ENCODE peak calls at places on chromosomes 4 and X, in nine cellular contexts. U, Y, S, O, D, J, C, P and H are unnamed samples. For H3K4me1, the result is how much of the 10 kb centered on the place peaks cover.

GRCh38 chr4:23324291-23324690 is 565.6 kb downstream of the PPARGC1A start:
- DNase-seq in U (no peak), Y (no peak), S (no peak), O (no peak), D (no peak), J (peak), C (no peak), P (peak), H (no peak)

GRCh38 chr4:144557404-144557803 is 88.6 kb upstream of the HHIP start:
- DNase-seq in U (no peak), Y (no peak), S (no peak), O (no peak), D (no peak), J (no peak), C (peak), P (no peak), H (no peak)

GRCh38 chr4:4416981-4417380 is 30.1 kb downstream of the NSG1 start:
- DNase-seq in U (peak), Y (no peak), S (peak), O (no peak), D (peak), J (no peak), C (no peak), P (no peak), H (no peak)

GRCh38 chr4:89837385-89837995 is 529 bp upstream of the SNCA start:
- DNase-seq in U (no peak), Y (no peak), S (no peak), O (peak), D (no peak), J (peak), C (peak), P (peak), H (no peak)

GRCh38 chr4:17468638-17469221 is 43.2 kb downstream of the QDPR start:
- DNase-seq in U (no peak), Y (no peak), S (no peak), O (peak), D (no peak), J (peak), C (peak), P (no peak), H (no peak)

GRCh38 chr4:8238061-8238511 is 31.5 kb upstream of the HTRA3 start:
- DNase-seq in U (no peak), Y (no peak), S (no peak), O (no peak), D (no peak), J (no peak), C (peak), P (peak), H (peak)

GRCh38 chrX:155027509-155028066 is 944 bp downstream of the FUNDC2 start:
- DNase-seq in U (no peak), Y (peak), S (no peak), O (no peak), D (peak), J (peak), C (peak), P (peak), H (no peak)

GRCh38 chr4:179989975-179990374 is 2253.2 kb upstream of the TENM3 start:
- DNase-seq in U (no peak), Y (no peak), S (no peak), O (no peak), D (no peak), J (no peak), C (no peak), P (no peak), H (no peak)

GRCh38 chr4:24910504-24910903 is 2.3 kb downstream of the CCDC149 start:
- DNase-seq in U (no peak), Y (no peak), S (no peak), O (no peak), D (no peak), J (no peak), C (peak), P (no peak), H (no peak)

GRCh38 chrX:145394344-145394743 is 147.0 kb downstream of the SPANXN1 start:
- DNase-seq in U (no peak), Y (no peak), S (no peak), O (no peak), D (no peak), J (no peak), C (no peak), P (no peak), H (no peak)

GRCh38 chr4:137755033-137755471 is 222.8 kb upstream of the PCDH18 start:
- DNase-seq in U (no peak), Y (no peak), S (no peak), O (no peak), D (no peak), J (peak), C (peak), P (peak), H (no peak)

GRCh38 chrX:108134724-108135123 is 43.1 kb downstream of the ATG4A start:
- DNase-seq in U (no peak), Y (no peak), S (no peak), O (no peak), D (no peak), J (no peak), C (no peak), P (no peak), H (no peak)

GRCh38 chrX:56281789-56282188 is 49.6 kb downstream of the KLF8 start:
- DNase-seq in U (no peak), Y (peak), S (no peak), O (no peak), D (no peak), J (peak), C (peak), P (peak), H (no peak)

GRCh38 chrX:74242050-74242449 is 61.9 kb upstream of the ZCCHC13 start:
- DNase-seq in U (no peak), Y (no peak), S (no peak), O (no peak), D (no peak), J (peak), C (peak), P (peak), H (no peak)

GRCh38 chr4:186820371-186820990 is 96.8 kb upstream of the FAT1 start:
- DNase-seq in U (no peak), Y (no peak), S (no peak), O (no peak), D (no peak), J (peak), C (peak), P (no peak), H (peak)

GRCh38 chr4:1563241-1563640 is 120.9 kb downstream of the FAM53A start:
- DNase-seq in U (no peak), Y (no peak), S (no peak), O (no peak), D (no peak), J (no peak), C (no peak), P (no peak), H (peak)

GRCh38 chrX:140504371-140505324 is at the start of gene SOX3:
- DNase-seq in U (no peak), Y (no peak), S (no peak), O (no peak), D (no peak), J (no peak), C (no peak), P (no peak), H (no peak)

GRCh38 chr4:19009886-19010285 is 988.3 kb upstream of the LCORL start:
- DNase-seq in U (no peak), Y (no peak), S (no peak), O (no peak), D (no peak), J (no peak), C (no peak), P (no peak), H (no peak)

GRCh38 chr4:151356510-151356909 is 31.1 kb upstream of the SH3D19 start:
- DNase-seq in U (no peak), Y (no peak), S (no peak), O (no peak), D (no peak), J (peak), C (no peak), P (peak), H (no peak)

GRCh38 chr4:81565137-81565870 is 93.6 kb upstream of the RASGEF1B start:
- DNase-seq in U (peak), Y (no peak), S (no peak), O (no peak), D (peak), J (peak), C (peak), P (no peak), H (peak)

GRCh38 chrX:12970691-12971202 is 4.2 kb upstream of the TMSB4X start:
- DNase-seq in U (no peak), Y (peak), S (no peak), O (no peak), D (peak), J (peak), C (no peak), P (no peak), H (no peak)

GRCh38 chr4:152038238-152038637 is 277.4 kb upstream of the GATB start:
- DNase-seq in U (no peak), Y (no peak), S (no peak), O (no peak), D (no peak), J (peak), C (no peak), P (peak), H (no peak)

GRCh38 chrX:110180176-110180927 is 137.5 kb downstream of the AMMECR1 start:
- DNase-seq in U (no peak), Y (no peak), S (peak), O (peak), D (no peak), J (peak), C (peak), P (peak), H (no peak)

GRCh38 chrX:3371163-3371562 is 24.7 kb upstream of the MXRA5 start:
- DNase-seq in U (no peak), Y (no peak), S (no peak), O (no peak), D (no peak), J (no peak), C (no peak), P (peak), H (no peak)

GRCh38 chr4:140243345-140243753 is 89.4 kb upstream of the MAML3 start:
- DNase-seq in U (no peak), Y (no peak), S (no peak), O (no peak), D (no peak), J (no peak), C (no peak), P (no peak), H (no peak)

GRCh38 chr4:36255575-36255974 is 11.3 kb upstream of the ARAP2 start:
- DNase-seq in U (no peak), Y (peak), S (no peak), O (no peak), D (no peak), J (no peak), C (no peak), P (no peak), H (no peak)

GRCh38 chrX:73577368-73577767 is 14.4 kb downstream of the CHIC1 start:
- DNase-seq in U (no peak), Y (no peak), S (peak), O (no peak), D (no peak), J (peak), C (peak), P (peak), H (no peak)

GRCh38 chr4:184477201-184477999 is 3.0 kb upstream of the IRF2 start:
- DNase-seq in U (no peak), Y (no peak), S (no peak), O (no peak), D (no peak), J (no peak), C (no peak), P (no peak), H (no peak)

GRCh38 chr4:109994415-109994827 is 81.7 kb downstream of the EGF start:
- DNase-seq in U (no peak), Y (no peak), S (no peak), O (no peak), D (no peak), J (no peak), C (no peak), P (no peak), H (no peak)

GRCh38 chr4:40334591-40335507 is at the start of gene CHRNA9:
- DNase-seq in U (no peak), Y (no peak), S (no peak), O (no peak), D (no peak), J (no peak), C (no peak), P (no peak), H (no peak)

GRCh38 chr4:97496298-97496873 is 646.9 kb downstream of the STPG2 start:
- DNase-seq in U (no peak), Y (no peak), S (no peak), O (no peak), D (no peak), J (no peak), C (no peak), P (peak), H (no peak)

GRCh38 chr4:61201562-61202099 is 1.5 kb downstream of the ADGRL3 start:
- DNase-seq in U (peak), Y (no peak), S (no peak), O (peak), D (no peak), J (peak), C (peak), P (peak), H (peak)

GRCh38 chrX:119734897-119735339 is 23.5 kb upstream of the SOWAHD start:
- DNase-seq in U (peak), Y (no peak), S (no peak), O (peak), D (peak), J (no peak), C (no peak), P (no peak), H (peak)

GRCh38 chr4:55398461-55398860 is 2.7 kb downstream of the TMEM165 start:
- DNase-seq in U (no peak), Y (no peak), S (no peak), O (no peak), D (no peak), J (peak), C (peak), P (peak), H (no peak)

GRCh38 chr4:24551492-24552330 is 32.6 kb downstream of the DHX15 start:
- DNase-seq in U (no peak), Y (no peak), S (no peak), O (no peak), D (no peak), J (peak), C (peak), P (no peak), H (no peak)

DNA sequence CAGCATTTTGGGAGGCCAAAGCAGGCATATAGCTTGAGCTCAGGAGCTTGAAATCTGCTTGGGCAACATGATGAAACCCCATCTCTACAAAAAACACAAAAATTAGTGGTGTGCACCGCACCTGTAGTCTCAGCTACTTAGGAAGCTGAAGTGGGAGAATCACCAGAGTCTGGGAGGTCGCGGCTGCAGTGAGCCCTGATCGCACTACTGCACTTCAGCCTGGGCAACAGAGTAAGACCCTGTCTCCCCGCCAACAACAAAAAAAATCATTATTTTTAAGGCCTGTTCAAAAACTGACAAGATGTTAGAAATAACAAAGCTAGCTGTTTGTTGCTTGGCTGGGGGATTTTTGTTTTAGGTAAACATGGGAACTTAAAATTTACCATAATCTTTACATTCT is 5.1 kb downstream of the YTHDC1 start:
- DNase-seq in U (no peak), Y (no peak), S (no peak), O (no peak), D (no peak), J (no peak), C (no peak), P (no peak), H (no peak)
- H3K4me1 ChIP-seq in U (under half), Y (half or more), S (under half), O (under half), D (under half), J (under half), C (under half), P (under half), H (under half)

DNA sequence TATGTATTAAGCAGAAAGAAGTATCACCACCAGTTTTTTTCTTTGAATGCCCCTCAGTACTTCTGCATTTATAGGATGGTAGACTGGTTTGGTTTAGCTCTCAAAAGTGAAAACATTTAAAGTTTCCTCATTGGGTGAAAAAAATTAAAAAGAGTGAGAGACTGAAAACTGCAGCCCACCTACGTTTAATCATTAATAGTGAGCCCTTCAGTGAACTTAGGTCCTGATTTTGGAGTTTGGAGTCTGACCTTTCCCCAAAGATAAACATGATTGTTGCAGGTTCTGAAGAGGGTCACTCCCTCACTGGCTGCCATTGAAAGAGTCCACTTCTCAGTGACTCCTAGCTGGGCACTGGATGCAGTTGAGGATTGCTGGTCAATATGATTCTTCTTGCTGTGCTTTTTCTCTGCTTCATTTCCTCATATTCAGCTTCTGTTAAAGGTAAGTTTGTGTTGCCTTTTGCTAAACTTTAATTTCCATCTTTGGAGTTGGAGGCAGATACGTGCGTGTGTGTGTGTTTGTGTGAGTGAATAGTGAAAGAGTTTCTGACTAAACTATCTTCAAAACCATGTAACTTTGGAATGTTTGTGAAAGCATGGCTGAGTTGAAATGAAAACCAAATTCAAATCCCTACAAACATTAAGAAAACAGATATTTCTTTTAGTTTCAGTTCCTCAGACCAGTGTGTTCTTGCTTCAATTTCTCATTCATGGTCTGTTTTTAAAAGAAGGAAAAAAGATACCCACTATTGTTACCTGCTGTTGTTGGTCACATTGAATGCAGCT is at the start of gene MTTP:
- DNase-seq in U (no peak), Y (no peak), S (no peak), O (no peak), D (no peak), J (no peak), C (peak), P (no peak), H (no peak)
- H3K4me1 ChIP-seq in U (under half), Y (under half), S (under half), O (under half), D (under half), J (under half), C (under half), P (under half), H (under half)

DNA sequence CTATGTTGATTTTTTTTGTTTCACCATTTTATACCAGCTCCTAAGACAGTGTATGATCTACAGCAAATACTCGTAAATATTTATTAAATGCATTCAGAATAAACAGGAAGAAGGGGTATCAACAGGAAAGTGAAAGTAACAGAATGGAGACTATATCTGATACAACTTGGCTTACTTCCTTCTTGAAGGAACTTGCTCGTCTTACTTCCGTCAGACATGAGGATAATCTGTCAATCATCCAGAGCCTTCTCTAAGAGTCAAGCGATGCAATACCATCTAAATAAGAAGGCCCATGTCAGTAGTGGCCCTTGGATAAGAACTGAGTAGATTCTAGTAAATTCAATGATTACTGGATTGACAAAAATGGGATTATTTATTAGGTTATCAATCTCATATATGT is 84.2 kb downstream of the CAMK2D start:
- DNase-seq in U (no peak), Y (peak), S (no peak), O (no peak), D (no peak), J (no peak), C (no peak), P (no peak), H (no peak)
- H3K4me1 ChIP-seq in U (under half), Y (under half), S (under half), O (under half), D (under half), J (under half), C (half or more), P (under half), H (under half)

GRCh38 chrX:72124540-72125201 is 7.0 kb downstream of the RTL5 start:
- DNase-seq in U (no peak), Y (no peak), S (no peak), O (no peak), D (no peak), J (no peak), C (no peak), P (no peak), H (no peak)
- H3K4me1 ChIP-seq in U (under half), Y (under half), S (under half), O (half or more), D (under half), J (under half), C (half or more), P (under half), H (under half)

DNA sequence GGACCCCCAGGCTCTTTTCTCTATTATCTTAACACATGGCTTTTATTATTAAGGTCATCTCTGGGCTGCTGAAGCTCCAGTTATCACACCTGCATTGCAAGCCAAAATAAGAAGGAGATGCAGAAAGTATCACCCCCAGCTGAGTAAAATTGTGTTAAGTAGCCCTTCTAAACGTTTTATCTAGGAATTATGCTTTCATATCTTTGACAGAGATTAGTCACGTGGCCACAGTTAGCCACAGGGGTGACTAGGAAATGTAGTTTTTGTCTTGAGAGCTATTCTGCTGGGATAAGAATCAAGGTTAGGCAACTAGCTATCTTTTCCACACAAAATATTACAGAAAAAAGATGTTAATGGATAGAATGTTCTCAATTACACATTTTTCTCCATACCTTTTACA is 102.1 kb downstream of the ANXA3 start:
- DNase-seq in U (no peak), Y (no peak), S (no peak), O (no peak), D (no peak), J (no peak), C (peak), P (no peak), H (no peak)
- H3K4me1 ChIP-seq in U (under half), Y (under half), S (half or more), O (under half), D (under half), J (under half), C (under half), P (under half), H (under half)